ENCODE peak calls at places on chromosomes 6 and 20, in eight cellular contexts. C is AG04450, A is T follicular helper cell, X is COR-L47, G is NCI-H2029, B is AG09319, N is iPS-NIHi11, Y is NCI-H2171 treated with DMSO at 0.1 percent for 48 hours. I is an unnamed sample.

GRCh38 chr6:39452746-39453145 is 130.2 kb upstream of the KCNK16 start:
- DNase-seq in C (no peak), A (no peak), X (no peak), G (no peak), B (no peak), N (no peak), Y (no peak), I (no peak)

GRCh38 chr20:52313335-52313963 is 121.9 kb upstream of the ZFP64 start:
- DNase-seq in C (no peak), A (no peak), X (peak; percentile 12), G (peak; percentile 11), B (peak; percentile 2), N (peak; percentile 67), Y (peak; percentile 19), I (peak; percentile 3)

GRCh38 chr6:24933868-24934401 is 1.8 kb downstream of the RIPOR2 start:
- DNase-seq in C (no peak), A (peak; percentile 33), X (peak; percentile 14), G (no peak), B (no peak), N (peak; percentile 71), Y (no peak), I (no peak)

GRCh38 chr20:61895686-61896057 is 170.0 kb downstream of the TAF4 start:
- DNase-seq in C (no peak), A (no peak), X (no peak), G (no peak), B (no peak), N (no peak), Y (no peak), I (no peak)

GRCh38 chr6:120990866-120991265 is 343.4 kb downstream of the TBC1D32 start:
- DNase-seq in C (no peak), A (no peak), X (no peak), G (no peak), B (no peak), N (no peak), Y (no peak), I (no peak)

GRCh38 chr20:9119776-9120175 is 50.9 kb downstream of the PLCB4 start:
- DNase-seq in C (no peak), A (no peak), X (peak; percentile 13), G (peak; percentile 19), B (no peak), N (no peak), Y (peak; percentile 98), I (no peak)

GRCh38 chr20:63686492-63687321 is 9.7 kb upstream of the TNFRSF6B start:
- DNase-seq in C (peak; percentile 8), A (no peak), X (no peak), G (no peak), B (peak; percentile 60), N (no peak), Y (no peak), I (peak; percentile 78)

GRCh38 chr6:129860901-129861665 is at the start of gene TMEM244:
- DNase-seq in C (no peak), A (no peak), X (no peak), G (no peak), B (peak; percentile 42), N (no peak), Y (peak; percentile 2), I (peak; percentile 84)

GRCh38 chr6:38493929-38494547 is 145.7 kb downstream of the BTBD9 start:
- DNase-seq in C (peak; percentile 63), A (peak; percentile 65), X (peak; percentile 53), G (peak; percentile 38), B (peak; percentile 52), N (peak; percentile 40), Y (peak; percentile 76), I (peak; percentile 48)

GRCh38 chr20:17809714-17810631 is 110.2 kb downstream of the BANF2 start:
- DNase-seq in C (peak; percentile 66), A (no peak), X (no peak), G (no peak), B (no peak), N (peak; percentile 38), Y (no peak), I (no peak)

GRCh38 chr20:25042531-25043498 is 15.1 kb downstream of the ACSS1 start:
- DNase-seq in C (no peak), A (no peak), X (no peak), G (peak; percentile 28), B (no peak), N (no peak), Y (no peak), I (no peak)

GRCh38 chr20:1810572-1810925 is 84.7 kb upstream of the SIRPA start:
- DNase-seq in C (no peak), A (no peak), X (no peak), G (no peak), B (no peak), N (no peak), Y (no peak), I (no peak)

GRCh38 chr6:13794184-13794583 is 20.2 kb downstream of the MCUR1 start:
- DNase-seq in C (peak; percentile 4), A (no peak), X (no peak), G (no peak), B (no peak), N (no peak), Y (peak; percentile 78), I (no peak)

GRCh38 chr6:137013738-137014602 is 30.8 kb downstream of the IL20RA start:
- DNase-seq in C (peak; percentile 15), A (no peak), X (peak; percentile 6), G (no peak), B (peak; percentile 3), N (peak; percentile 53), Y (no peak), I (peak; percentile 34)

GRCh38 chr6:11111769-11112437 is 378 bp upstream of the ERVFRD-1 start:
- DNase-seq in C (no peak), A (no peak), X (no peak), G (no peak), B (no peak), N (no peak), Y (no peak), I (no peak)

GRCh38 chr6:116580198-116580597 is 8.9 kb downstream of the RWDD1 start:
- DNase-seq in C (no peak), A (no peak), X (no peak), G (no peak), B (no peak), N (no peak), Y (no peak), I (no peak)

GRCh38 chr6:7673063-7673536 is 52.8 kb upstream of the BMP6 start:
- DNase-seq in C (no peak), A (no peak), X (peak; percentile 34), G (no peak), B (peak; percentile 51), N (peak; percentile 79), Y (no peak), I (no peak)

GRCh38 chr6:15531973-15532372 is 130.9 kb downstream of the DTNBP1 start:
- DNase-seq in C (no peak), A (no peak), X (no peak), G (no peak), B (no peak), N (no peak), Y (no peak), I (no peak)

GRCh38 chr6:11196511-11197174 is 35.8 kb downstream of the NEDD9 start:
- DNase-seq in C (no peak), A (no peak), X (no peak), G (no peak), B (peak; percentile 58), N (no peak), Y (peak; percentile 38), I (peak; percentile 67)

GRCh38 chr6:111193156-111193555 is 105.9 kb downstream of the SLC16A10 start:
- DNase-seq in C (no peak), A (no peak), X (no peak), G (no peak), B (no peak), N (no peak), Y (no peak), I (no peak)

GRCh38 chr20:25275813-25276532 is 28.1 kb downstream of the PYGB start:
- DNase-seq in C (no peak), A (no peak), X (no peak), G (no peak), B (no peak), N (no peak), Y (no peak), I (no peak)

GRCh38 chr20:48017992-48018391 is 232.7 kb upstream of the SULF2 start:
- DNase-seq in C (no peak), A (no peak), X (no peak), G (no peak), B (no peak), N (no peak), Y (no peak), I (no peak)

GRCh38 chr20:7770578-7770977 is 169.7 kb downstream of the HAO1 start:
- DNase-seq in C (no peak), A (no peak), X (peak; percentile 89), G (peak; percentile 28), B (no peak), N (no peak), Y (no peak), I (no peak)

GRCh38 chr20:40506567-40506966 is 182.5 kb downstream of the MAFB start:
- DNase-seq in C (peak; percentile 74), A (no peak), X (no peak), G (peak; percentile 29), B (peak; percentile 96), N (peak; percentile 30), Y (no peak), I (peak; percentile 98)

GRCh38 chr6:140062042-140063041 is 687.9 kb upstream of the CITED2 start:
- DNase-seq in C (peak; percentile 88), A (no peak), X (no peak), G (no peak), B (peak; percentile 85), N (no peak), Y (peak; percentile 52), I (peak; percentile 89)

GRCh38 chr6:163764565-163764964 is 350.0 kb downstream of the QKI start:
- DNase-seq in C (no peak), A (no peak), X (no peak), G (no peak), B (peak; percentile 23), N (no peak), Y (no peak), I (no peak)

GRCh38 chr6:121482004-121482693 is 46.7 kb downstream of the GJA1 start:
- DNase-seq in C (peak; percentile 54), A (no peak), X (no peak), G (no peak), B (no peak), N (no peak), Y (no peak), I (peak; percentile 23)

GRCh38 chr20:62703853-62704228 is 4.8 kb upstream of the NTSR1 start:
- DNase-seq in C (no peak), A (no peak), X (no peak), G (no peak), B (no peak), N (no peak), Y (peak; percentile 22), I (no peak)

GRCh38 chr20:3980260-3981131 is 34.9 kb downstream of the RNF24 start:
- DNase-seq in C (peak; percentile 4), A (no peak), X (no peak), G (peak; percentile 68), B (no peak), N (peak; percentile 24), Y (no peak), I (peak; percentile 45)

GRCh38 chr20:47362361-47363219 is 6.1 kb upstream of the ZMYND8 start:
- DNase-seq in C (no peak), A (no peak), X (no peak), G (no peak), B (no peak), N (no peak), Y (no peak), I (no peak)

GRCh38 chr20:9608639-9609440 is 94.5 kb downstream of the LAMP5 start:
- DNase-seq in C (no peak), A (no peak), X (no peak), G (no peak), B (no peak), N (no peak), Y (no peak), I (no peak)

GRCh38 chr6:142886431-142887170 is 58.4 kb downstream of the HIVEP2 start:
- DNase-seq in C (no peak), A (no peak), X (no peak), G (no peak), B (no peak), N (no peak), Y (peak; percentile 24), I (no peak)

GRCh38 chr20:54084727-54085368 is 14.5 kb upstream of the BCAS1 start:
- DNase-seq in C (no peak), A (no peak), X (no peak), G (no peak), B (no peak), N (no peak), Y (no peak), I (no peak)

GRCh38 chr20:23625236-23625964 is 12.4 kb downstream of the CST3 start:
- DNase-seq in C (no peak), A (no peak), X (no peak), G (no peak), B (no peak), N (no peak), Y (no peak), I (no peak)

I was measured in GM04504.